ENCODE peak calls at places on chromosomes 11 and 22, in four cellular contexts. One of them, this sample, is unnamed.
A peak's percentile ranks its signal among the peaks of the same experiment; 100 is the strongest.

GRCh38 chr11:46381836-46382643 is 571 bp downstream of the MDK start:
- DNase-seq in Karpas-422: no peak
- DNase-seq in SK-N-SH: peak; percentile 82
- DNase-seq in PC-9: peak; percentile 47
- DNase-seq in this sample: no peak

GRCh38 chr22:37020192-37020479 is 594 bp downstream of the MPST start:
- DNase-seq in Karpas-422: no peak
- DNase-seq in SK-N-SH: peak; percentile 55
- DNase-seq in PC-9: no peak
- DNase-seq in this sample: peak; percentile 36

GRCh38 chr11:59802639-59803176 is 7.9 kb downstream of the MRPL16 start:
- DNase-seq in Karpas-422: peak; percentile 83
- DNase-seq in SK-N-SH: peak; percentile 42
- DNase-seq in PC-9: peak; percentile 39
- DNase-seq in this sample: peak; percentile 73

GRCh38 chr22:19396561-19396933 is 35.0 kb downstream of the HIRA start:
- DNase-seq in Karpas-422: no peak
- DNase-seq in SK-N-SH: no peak
- DNase-seq in PC-9: no peak
- DNase-seq in this sample: no peak

GRCh38 chr11:124970925-124971324 is 16.9 kb downstream of the CCDC15 start:
- DNase-seq in Karpas-422: no peak
- DNase-seq in SK-N-SH: peak; percentile 5
- DNase-seq in PC-9: peak; percentile 1
- DNase-seq in this sample: no peak

GRCh38 chr22:20111689-20112622 is 3.9 kb upstream of the RANBP1 start:
- DNase-seq in Karpas-422: no peak
- DNase-seq in SK-N-SH: no peak
- DNase-seq in PC-9: no peak
- DNase-seq in this sample: no peak

GRCh38 chr11:103988595-103988969 is 47.9 kb upstream of the DDI1 start:
- DNase-seq in Karpas-422: no peak
- DNase-seq in SK-N-SH: no peak
- DNase-seq in PC-9: no peak
- DNase-seq in this sample: no peak

GRCh38 chr22:35334010-35334409 is 34.3 kb downstream of the TOM1 start:
- DNase-seq in Karpas-422: no peak
- DNase-seq in SK-N-SH: no peak
- DNase-seq in PC-9: no peak
- DNase-seq in this sample: no peak

GRCh38 chr22:46297151-46297819 is 615 bp downstream of the GTSE1 start:
- DNase-seq in Karpas-422: peak; percentile 71
- DNase-seq in SK-N-SH: no peak
- DNase-seq in PC-9: peak; percentile 24
- DNase-seq in this sample: peak; percentile 52

GRCh38 chr22:38202437-38203089 is 769 bp downstream of the MAFF start:
- DNase-seq in Karpas-422: peak; percentile 80
- DNase-seq in SK-N-SH: peak; percentile 76
- DNase-seq in PC-9: peak; percentile 73
- DNase-seq in this sample: peak; percentile 67

GRCh38 chr11:20137637-20138036 is 22.6 kb downstream of the DBX1 start:
- DNase-seq in Karpas-422: no peak
- DNase-seq in SK-N-SH: no peak
- DNase-seq in PC-9: no peak
- DNase-seq in this sample: no peak

GRCh38 chr11:74311352-74311926 is at the start of gene P4HA3:
- DNase-seq in Karpas-422: no peak
- DNase-seq in SK-N-SH: peak; percentile 92
- DNase-seq in PC-9: peak; percentile 52
- DNase-seq in this sample: no peak

GRCh38 chr11:43923327-43924111 is 18.9 kb upstream of the C11orf96 start:
- DNase-seq in Karpas-422: no peak
- DNase-seq in SK-N-SH: peak; percentile 56
- DNase-seq in PC-9: no peak
- DNase-seq in this sample: no peak

GRCh38 chr11:115616941-115617340 is 112.7 kb upstream of the CADM1 start:
- DNase-seq in Karpas-422: no peak
- DNase-seq in SK-N-SH: no peak
- DNase-seq in PC-9: no peak
- DNase-seq in this sample: no peak

GRCh38 chr11:125211191-125211953 is 46.8 kb downstream of the PKNOX2 start:
- DNase-seq in Karpas-422: no peak
- DNase-seq in SK-N-SH: no peak
- DNase-seq in PC-9: no peak
- DNase-seq in this sample: no peak

GRCh38 chr11:22193348-22194051 is 615 bp downstream of the ANO5 start:
- DNase-seq in Karpas-422: no peak
- DNase-seq in SK-N-SH: peak; percentile 71
- DNase-seq in PC-9: no peak
- DNase-seq in this sample: no peak

GRCh38 chr11:62256281-62256680 is 13.7 kb upstream of the SCGB2A2 start:
- DNase-seq in Karpas-422: no peak
- DNase-seq in SK-N-SH: no peak
- DNase-seq in PC-9: no peak
- DNase-seq in this sample: no peak

DNA sequence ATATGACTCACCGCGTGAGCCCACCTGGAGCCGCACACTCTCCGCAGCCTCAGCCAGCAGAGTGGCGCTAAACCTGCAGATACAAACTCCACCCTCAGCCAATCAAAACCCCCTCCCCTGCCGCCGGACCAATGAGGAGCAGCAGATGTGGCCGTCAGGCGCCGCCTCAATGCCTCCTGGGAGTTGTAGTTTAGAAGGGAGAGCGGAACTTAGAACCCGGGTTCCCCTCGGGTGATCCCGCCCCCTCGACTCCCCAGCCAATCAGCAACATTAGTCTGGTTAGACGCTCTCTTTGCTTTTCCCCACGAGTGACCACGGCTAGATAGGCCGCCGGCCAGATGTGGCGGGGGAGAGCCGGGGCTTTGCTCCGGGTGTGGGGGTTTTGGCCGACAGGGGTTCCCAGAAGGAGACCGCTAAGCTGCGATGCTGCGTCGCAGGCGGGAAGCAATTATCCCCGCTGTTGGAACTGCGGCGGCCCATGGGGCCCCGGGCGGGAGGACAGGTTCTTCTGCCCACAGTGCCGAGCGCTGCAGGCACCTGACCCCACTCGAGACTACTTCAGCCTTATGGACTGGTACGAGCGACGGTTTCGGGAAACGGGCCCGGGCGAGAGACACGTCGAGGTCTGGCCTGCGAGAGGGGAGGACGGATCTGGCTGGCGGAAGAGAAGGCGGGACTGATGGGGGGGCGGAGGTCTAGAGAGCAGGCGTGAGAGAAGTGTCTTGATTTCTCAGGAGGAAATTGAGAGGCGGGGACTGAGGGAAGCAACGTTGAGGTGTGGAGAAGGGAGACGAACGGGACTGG is at the start of the genes CHEK2 and HSCB:
- DNase-seq in Karpas-422: peak; percentile 99
- DNase-seq in SK-N-SH: peak; percentile 94
- DNase-seq in PC-9: peak; percentile 93
- DNase-seq in this sample: peak; percentile 99
- H2AFZ ChIP-seq in Karpas-422: peak within 1 kb of the TSS; percentile 81
- H2AFZ ChIP-seq in SK-N-SH: peak within 1 kb of the TSS; percentile 98
- H2AFZ ChIP-seq in PC-9: peak within 1 kb of the TSS; percentile 95
- H2AFZ ChIP-seq in this sample: peak within 1 kb of the TSS; percentile 94

GRCh38 chr11:132898676-132899075 is 633.6 kb downstream of the OPCML start:
- DNase-seq in Karpas-422: no peak
- DNase-seq in SK-N-SH: no peak
- DNase-seq in PC-9: no peak
- DNase-seq in this sample: no peak
- H3K9me2 ChIP-seq in Karpas-422: no peaks in the 10 kb centered on the region
- H3K9me2 ChIP-seq in SK-N-SH: no peaks in the 10 kb centered on the region
- H3K9me2 ChIP-seq in PC-9: no peaks in the 10 kb centered on the region
- H3K9me2 ChIP-seq in this sample: no peaks in the 10 kb centered on the region

GRCh38 chr22:30433227-30433626 is 7.7 kb downstream of the MTFP1 start:
- DNase-seq in Karpas-422: no peak
- DNase-seq in SK-N-SH: no peak
- DNase-seq in PC-9: no peak
- DNase-seq in this sample: no peak
- H2AFZ ChIP-seq in Karpas-422: no peak overlapping the region
- H2AFZ ChIP-seq in SK-N-SH: no peak overlapping the region
- H2AFZ ChIP-seq in PC-9: no peak overlapping the region
- H2AFZ ChIP-seq in this sample: no peak overlapping the region

GRCh38 chr11:113579292-113579940 is 104.2 kb upstream of the DRD2 start:
- DNase-seq in Karpas-422: no peak
- DNase-seq in SK-N-SH: no peak
- DNase-seq in PC-9: no peak
- DNase-seq in this sample: no peak
- H3K9me2 ChIP-seq in Karpas-422: no peaks in the 10 kb centered on the region
- H3K9me2 ChIP-seq in SK-N-SH: no peaks in the 10 kb centered on the region
- H3K9me2 ChIP-seq in PC-9: peaks cover 5% of the 10 kb centered on the region
- H3K9me2 ChIP-seq in this sample: no peaks in the 10 kb centered on the region

DNA sequence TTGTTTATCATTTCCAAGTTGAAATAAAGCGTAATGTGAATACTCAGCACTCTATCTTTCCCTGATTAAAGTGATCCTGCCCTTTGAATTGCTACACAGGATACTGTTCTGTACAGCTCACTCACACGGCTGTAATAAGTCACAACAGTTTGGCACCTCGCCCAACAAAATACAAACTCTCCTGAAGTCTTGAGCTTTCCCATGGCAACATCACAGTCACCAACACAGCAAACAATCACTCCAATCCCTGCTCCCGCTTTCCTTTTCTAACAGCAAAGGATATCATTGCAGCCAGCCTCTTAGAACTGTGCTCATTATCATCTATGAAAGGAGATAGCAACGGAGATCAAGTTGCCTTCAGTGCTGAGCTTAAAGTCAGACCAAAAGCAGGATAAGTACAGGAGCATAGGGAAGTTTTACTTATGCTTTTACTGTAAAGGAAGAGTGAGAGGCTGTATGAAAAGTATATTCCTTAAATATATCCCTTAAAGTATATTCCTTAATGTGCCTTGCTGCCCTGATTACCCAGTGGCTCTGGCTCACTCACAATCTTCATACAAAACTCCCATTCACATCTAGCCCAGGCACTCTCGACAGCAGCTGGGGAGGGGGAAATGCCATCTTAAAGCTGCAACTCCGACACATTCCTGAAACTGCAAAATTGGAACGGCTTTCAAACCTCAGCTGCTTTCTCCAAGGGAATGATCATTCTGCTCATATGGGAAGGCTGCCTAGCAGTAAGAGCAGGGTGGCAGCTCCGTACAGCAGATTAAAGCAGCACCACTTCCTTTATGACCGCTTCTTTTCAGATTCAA is 35.9 kb downstream of the MAML2 start:
- DNase-seq in Karpas-422: no peak
- DNase-seq in SK-N-SH: peak; percentile 30
- DNase-seq in PC-9: peak; percentile 84
- DNase-seq in this sample: no peak
- H2AFZ ChIP-seq in Karpas-422: no peak overlapping the region
- H2AFZ ChIP-seq in SK-N-SH: no peak overlapping the region
- H2AFZ ChIP-seq in PC-9: peak overlapping the region; percentile 0
- H2AFZ ChIP-seq in this sample: no peak overlapping the region

GRCh38 chr11:30936476-30936875 is 350.3 kb upstream of the MPPED2 start:
- DNase-seq in Karpas-422: no peak
- DNase-seq in SK-N-SH: no peak
- DNase-seq in PC-9: no peak
- DNase-seq in this sample: no peak

GRCh38 chr11:30935861-30936260 is 349.7 kb upstream of the MPPED2 start:
- DNase-seq in Karpas-422: no peak
- DNase-seq in SK-N-SH: no peak
- DNase-seq in PC-9: no peak
- DNase-seq in this sample: no peak

DNA sequence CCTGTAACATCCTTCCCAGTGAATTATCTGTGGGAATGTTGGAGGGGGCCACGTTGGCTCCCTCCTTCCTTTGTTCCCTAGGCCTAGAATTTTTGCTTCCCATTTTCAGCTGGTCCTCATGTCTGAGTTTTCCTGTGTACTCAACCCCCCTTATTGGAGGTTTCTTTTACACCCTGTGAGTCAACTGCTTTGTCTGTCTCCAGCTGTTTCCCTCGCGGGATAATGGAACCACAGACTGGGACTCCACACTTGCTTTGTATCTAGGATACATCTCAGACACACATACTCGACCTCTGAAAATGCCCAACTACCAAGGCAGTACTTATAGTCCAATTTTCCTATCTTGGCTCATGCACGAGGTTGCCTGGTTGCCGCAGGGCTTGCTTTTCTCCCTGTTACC is 352.6 kb upstream of the MPPED2 start:
- DNase-seq in Karpas-422: no peak
- DNase-seq in SK-N-SH: no peak
- DNase-seq in PC-9: no peak
- DNase-seq in this sample: no peak
- H3K9me2 ChIP-seq in Karpas-422: no peaks in the 10 kb centered on the region
- H3K9me2 ChIP-seq in SK-N-SH: no peaks in the 10 kb centered on the region
- H3K9me2 ChIP-seq in PC-9: no peaks in the 10 kb centered on the region
- H3K9me2 ChIP-seq in this sample: no peaks in the 10 kb centered on the region

DNA sequence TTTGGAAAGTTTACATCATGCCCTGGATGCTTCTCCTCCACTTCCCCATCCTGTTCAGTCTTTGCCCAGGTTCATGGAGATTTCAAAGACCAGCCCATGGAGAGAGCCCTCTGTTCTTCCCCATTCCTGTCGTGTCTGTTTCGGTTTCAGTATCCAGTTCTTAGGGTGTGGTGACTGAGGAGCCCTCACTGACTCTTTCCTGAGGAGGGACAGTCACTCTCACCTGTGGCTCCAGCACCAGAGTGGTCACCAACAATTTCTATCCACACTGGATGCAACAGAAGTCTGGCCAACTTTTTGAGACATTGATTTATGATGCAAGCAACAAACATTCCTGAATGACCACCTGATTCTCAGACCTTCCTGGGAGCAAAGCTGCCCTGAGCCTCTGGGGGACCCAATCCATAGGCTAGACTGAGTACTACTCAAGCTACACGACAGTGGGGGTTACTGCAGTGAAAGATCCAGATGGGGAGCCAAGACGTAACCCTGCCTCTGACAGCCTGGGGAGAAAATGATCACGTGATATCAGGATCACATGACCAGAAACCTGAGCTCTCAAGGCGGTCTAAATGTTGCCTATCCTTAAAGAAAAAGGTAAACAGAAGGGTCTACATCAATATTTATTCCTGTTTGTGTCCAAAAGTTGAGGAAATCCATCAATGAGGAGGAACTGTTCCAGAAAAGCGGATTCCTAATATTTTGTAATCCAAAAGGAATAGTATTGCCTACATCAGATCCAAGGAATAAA is 76.2 kb upstream of the VPREB1 start:
- DNase-seq in Karpas-422: peak; percentile 94
- DNase-seq in SK-N-SH: peak; percentile 16
- DNase-seq in PC-9: peak; percentile 0
- DNase-seq in this sample: peak; percentile 96
- H2AFZ ChIP-seq in Karpas-422: peak overlapping the region; percentile 79
- H2AFZ ChIP-seq in SK-N-SH: peak overlapping the region; percentile 84
- H2AFZ ChIP-seq in PC-9: peak overlapping the region; percentile 33
- H2AFZ ChIP-seq in this sample: peak overlapping the region; percentile 75

GRCh38 chr22:50502628-50503474 is 4.7 kb downstream of the LMF2 start:
- DNase-seq in Karpas-422: no peak
- DNase-seq in SK-N-SH: no peak
- DNase-seq in PC-9: no peak
- DNase-seq in this sample: no peak

GRCh38 chr22:50500452-50500851 is 7.0 kb downstream of the LMF2 start:
- DNase-seq in Karpas-422: no peak
- DNase-seq in SK-N-SH: no peak
- DNase-seq in PC-9: no peak
- DNase-seq in this sample: no peak

GRCh38 chr22:50502096-50502495 is 5.4 kb downstream of the LMF2 start:
- DNase-seq in Karpas-422: no peak
- DNase-seq in SK-N-SH: no peak
- DNase-seq in PC-9: no peak
- DNase-seq in this sample: no peak

GRCh38 chr22:50497093-50497492 is 10.4 kb downstream of the LMF2 start:
- DNase-seq in Karpas-422: no peak
- DNase-seq in SK-N-SH: no peak
- DNase-seq in PC-9: no peak
- DNase-seq in this sample: no peak

GRCh38 chr22:50498322-50498861 is 9.1 kb downstream of the LMF2 start:
- DNase-seq in Karpas-422: peak; percentile 87
- DNase-seq in SK-N-SH: peak; percentile 77
- DNase-seq in PC-9: peak; percentile 72
- DNase-seq in this sample: peak; percentile 80
- H3K9me2 ChIP-seq in Karpas-422: no peaks in the 10 kb centered on the region
- H3K9me2 ChIP-seq in SK-N-SH: no peaks in the 10 kb centered on the region
- H3K9me2 ChIP-seq in PC-9: no peaks in the 10 kb centered on the region
- H3K9me2 ChIP-seq in this sample: no peaks in the 10 kb centered on the region

This sample was measured in OCI-LY7.